ENCODE peak calls at places on chromosomes 7 and 10, in six cellular contexts. N is ovary, K is tibial nerve, J is psoas muscle, P is stomach, E is Panc1. T is an unnamed sample.

GRCh38 chr7:137962875-137963507 is 38.9 kb downstream of the CREB3L2 start:
- DNase-seq in N (no peak), K (no peak), J (no peak), P (no peak), E (no peak), T (no peak)

GRCh38 chr7:23373151-23374004 is 74.2 kb downstream of the MALSU1 start:
- DNase-seq in N (no peak), K (no peak), J (no peak), P (no peak), E (no peak), T (no peak)

GRCh38 chr10:128734161-128734560 is 607.9 kb upstream of the MKI67 start:
- DNase-seq in N (no peak), K (no peak), J (no peak), P (no peak), E (no peak), T (no peak)

GRCh38 chr10:74932648-74933047 is 106.2 kb downstream of the KAT6B start:
- DNase-seq in N (peak), K (peak), J (peak), P (peak), E (no peak), T (peak)

GRCh38 chr10:75685187-75685586 is 253.8 kb downstream of the LRMDA start:
- DNase-seq in N (no peak), K (no peak), J (no peak), P (no peak), E (no peak), T (no peak)

GRCh38 chr10:34474060-34474376 is 341.1 kb downstream of the PARD3 start:
- DNase-seq in N (no peak), K (no peak), J (no peak), P (no peak), E (no peak), T (no peak)

GRCh38 chr10:52984169-52984568 is 211.6 kb upstream of the MBL2 start:
- DNase-seq in N (no peak), K (no peak), J (no peak), P (no peak), E (no peak), T (no peak)

GRCh38 chr10:73413108-73413527 is 740 bp downstream of the ANXA7 start:
- DNase-seq in N (no peak), K (peak), J (peak), P (peak), E (peak), T (peak)

GRCh38 chr10:26157734-26158133 is 58.8 kb upstream of the GAD2 start:
- DNase-seq in N (no peak), K (no peak), J (no peak), P (no peak), E (no peak), T (no peak)

GRCh38 chr10:15744217-15744865 is 24.6 kb upstream of the ITGA8 start:
- DNase-seq in N (peak), K (peak), J (no peak), P (peak), E (peak), T (no peak)

GRCh38 chr7:143000648-143001047 is 26.3 kb downstream of the OR9A2 start:
- DNase-seq in N (no peak), K (no peak), J (no peak), P (no peak), E (no peak), T (no peak)

GRCh38 chr7:47088329-47089067 is 493.4 kb downstream of the TNS3 start:
- DNase-seq in N (peak), K (peak), J (peak), P (peak), E (peak), T (peak)

GRCh38 chr7:88462799-88463198 is 156.1 kb upstream of the STEAP4 start:
- DNase-seq in N (no peak), K (no peak), J (no peak), P (no peak), E (no peak), T (no peak)

GRCh38 chr10:47374611-47375536 is 9.2 kb downstream of the ZNF488 start:
- DNase-seq in N (no peak), K (peak), J (peak), P (peak), E (no peak), T (peak)

GRCh38 chr10:114305521-114305925 is 66.5 kb downstream of the VWA2 start:
- DNase-seq in N (no peak), K (no peak), J (no peak), P (no peak), E (no peak), T (no peak)

GRCh38 chr10:106481598-106481997 is 682.9 kb downstream of the SORCS1 start:
- DNase-seq in N (no peak), K (no peak), J (no peak), P (no peak), E (no peak), T (no peak)

GRCh38 chr7:82172896-82173295 is 270.7 kb downstream of the CACNA2D1 start:
- DNase-seq in N (no peak), K (no peak), J (no peak), P (no peak), E (no peak), T (no peak)

GRCh38 chr10:124646483-124647352 is 97.5 kb downstream of the FAM53B start:
- DNase-seq in N (peak), K (peak), J (peak), P (peak), E (no peak), T (no peak)

GRCh38 chr10:81722405-81722804 is 152.6 kb upstream of the NRG3 start:
- DNase-seq in N (no peak), K (no peak), J (no peak), P (no peak), E (no peak), T (no peak)

GRCh38 chr10:23174075-23174973 is 17.8 kb upstream of the PTF1A start:
- DNase-seq in N (no peak), K (no peak), J (no peak), P (no peak), E (no peak), T (peak)

GRCh38 chr10:93541402-93542357 is 24.8 kb upstream of the FFAR4 start:
- DNase-seq in N (no peak), K (peak), J (peak), P (peak), E (no peak), T (peak)

GRCh38 chr10:19654576-19654975 is 161.7 kb upstream of the PLXDC2 start:
- DNase-seq in N (no peak), K (no peak), J (no peak), P (no peak), E (no peak), T (no peak)

GRCh38 chr7:21507627-21508343 is 35.1 kb upstream of the DNAH11 start:
- DNase-seq in N (no peak), K (peak), J (no peak), P (peak), E (no peak), T (peak)

GRCh38 chr7:27148031-27148775 is 629 bp upstream of the HOXA6 start:
- DNase-seq in N (no peak), K (no peak), J (peak), P (no peak), E (no peak), T (no peak)

GRCh38 chr7:43123457-43123856 is 11.0 kb downstream of the HECW1 start:
- DNase-seq in N (no peak), K (no peak), J (no peak), P (no peak), E (no peak), T (no peak)

GRCh38 chr7:81676813-81677212 is 93.0 kb downstream of the HGF start:
- DNase-seq in N (no peak), K (no peak), J (no peak), P (no peak), E (no peak), T (no peak)

GRCh38 chr7:1883031-1883761 is 213.1 kb downstream of the ELFN1 start:
- DNase-seq in N (no peak), K (no peak), J (no peak), P (no peak), E (peak), T (no peak)

GRCh38 chr7:22784346-22784745 is 38.3 kb downstream of the TOMM7 start:
- DNase-seq in N (no peak), K (no peak), J (no peak), P (no peak), E (no peak), T (no peak)

GRCh38 chr7:19939746-19940145 is 166.3 kb upstream of the TMEM196 start:
- DNase-seq in N (no peak), K (no peak), J (no peak), P (no peak), E (no peak), T (no peak)

GRCh38 chr7:121442845-121443244 is 46.7 kb upstream of the FAM3C start:
- DNase-seq in N (no peak), K (no peak), J (no peak), P (no peak), E (no peak), T (no peak)

GRCh38 chr10:75202321-75203096 is 8.1 kb upstream of the VDAC2 start:
- DNase-seq in N (no peak), K (no peak), J (peak), P (peak), E (no peak), T (no peak)

GRCh38 chr10:95241533-95241932 is 47.5 kb downstream of the ACSM6 start:
- DNase-seq in N (no peak), K (no peak), J (no peak), P (peak), E (no peak), T (no peak)

GRCh38 chr7:128924706-128925588 is 12.8 kb upstream of the IRF5 start:
- DNase-seq in N (no peak), K (no peak), J (peak), P (no peak), E (no peak), T (no peak)

GRCh38 chr7:10122573-10123100 is 851.0 kb upstream of the PHF14 start:
- DNase-seq in N (no peak), K (peak), J (no peak), P (no peak), E (no peak), T (no peak)

GRCh38 chr7:94130716-94131115 is 126.6 kb upstream of the BET1 start:
- DNase-seq in N (no peak), K (no peak), J (no peak), P (no peak), E (no peak), T (no peak)

DNA sequence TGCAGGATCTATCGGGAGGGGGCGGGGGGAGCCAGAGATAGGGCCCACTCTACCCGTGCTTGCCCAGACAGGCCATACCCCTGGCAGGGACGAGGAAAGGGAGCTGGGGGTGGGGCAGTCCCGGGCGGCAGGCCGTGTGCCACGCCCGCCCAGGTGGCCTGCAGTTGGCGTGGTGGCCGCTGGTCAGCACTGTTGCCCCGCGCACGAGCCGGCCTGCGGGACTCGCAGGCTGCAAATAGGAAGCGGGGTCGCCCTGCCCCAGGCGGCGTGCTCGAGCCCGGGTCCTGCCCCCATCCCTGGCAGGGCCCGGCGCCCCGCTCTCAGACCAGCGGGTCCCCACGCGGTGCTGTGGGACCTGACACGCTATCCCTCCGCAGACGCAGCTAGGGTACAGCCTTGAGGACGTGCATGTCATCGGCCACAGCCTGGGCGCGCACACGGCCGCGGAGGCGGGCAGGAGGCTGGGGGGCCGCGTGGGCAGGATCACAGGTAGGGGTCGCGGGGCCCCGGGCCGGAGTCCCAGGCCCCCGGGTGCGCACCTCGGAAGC is 6.7 kb downstream of the PNLIPRP2 start:
- DNase-seq in N (peak), K (no peak), J (no peak), P (peak), E (no peak), T (peak)
- TF ChIP-seq CTCF in N (peak), K (peak), J (peak), P (peak), E (peak), T (peak)

GRCh38 chr10:108598831-108599230 is 1324.5 kb downstream of the XPNPEP1 start:
- DNase-seq in N (no peak), K (no peak), J (no peak), P (no peak), E (no peak), T (no peak)

GRCh38 chr10:108597657-108598319 is 1325.5 kb downstream of the XPNPEP1 start:
- DNase-seq in N (no peak), K (no peak), J (no peak), P (no peak), E (no peak), T (no peak)

GRCh38 chr10:108597031-108597430 is 1326.3 kb downstream of the XPNPEP1 start:
- DNase-seq in N (no peak), K (no peak), J (no peak), P (no peak), E (no peak), T (no peak)

GRCh38 chr10:108598320-108598695 is 1325.0 kb downstream of the XPNPEP1 start:
- DNase-seq in N (no peak), K (no peak), J (no peak), P (no peak), E (no peak), T (no peak)

DNA sequence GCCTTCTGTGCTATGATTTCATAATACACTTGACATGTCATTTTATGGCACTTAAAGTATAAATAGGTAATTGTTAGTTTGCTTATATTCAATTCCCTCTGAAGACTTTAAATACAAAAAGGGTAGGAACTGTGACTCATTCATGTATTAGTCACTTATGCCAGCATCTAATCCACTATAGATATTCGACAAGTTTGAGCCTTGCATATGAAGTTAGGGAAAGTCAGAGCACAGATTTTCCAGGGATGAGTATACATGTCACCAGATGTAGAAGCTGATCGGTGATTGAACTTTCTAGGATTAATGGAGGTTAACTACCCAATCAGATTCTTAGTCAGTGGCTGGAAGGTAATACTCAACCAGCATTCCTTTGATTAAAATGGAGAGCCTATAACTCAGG is 1321.5 kb downstream of the XPNPEP1 start:
- DNase-seq in N (no peak), K (no peak), J (no peak), P (no peak), E (no peak), T (no peak)
- H3K4me3 ChIP-seq in N (no peak), K (no peak), J (no peak), P (no peak), E (no peak), T (no peak)

GRCh38 chr7:116899308-116899707 is 36.9 kb downstream of the CAPZA2 start:
- DNase-seq in N (no peak), K (no peak), J (no peak), P (no peak), E (no peak), T (no peak)
- H3K27ac ChIP-seq in N (no peak), K (no peak), J (no peak), P (no peak), E (no peak), T (no peak)

DNA sequence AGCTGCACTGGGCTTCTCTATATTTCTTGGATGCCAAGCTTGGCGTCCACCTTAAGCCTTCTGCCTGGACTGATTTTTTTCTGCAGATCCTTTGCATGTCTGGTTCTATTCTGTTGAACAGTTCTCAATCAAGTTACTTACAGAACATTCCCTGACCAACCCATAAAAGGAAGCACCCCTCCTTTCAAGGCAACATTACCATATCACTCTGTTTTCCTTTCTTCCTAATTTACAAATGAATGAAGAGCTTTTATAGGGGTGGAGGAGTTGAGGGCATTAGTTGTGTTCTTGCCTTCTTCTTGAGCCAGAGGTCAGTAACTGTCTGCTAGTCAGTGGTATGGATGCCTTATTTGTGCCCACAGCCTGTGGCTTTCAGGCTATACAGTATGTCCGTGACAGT is 361.0 kb downstream of the PHTF2 start:
- DNase-seq in N (no peak), K (no peak), J (no peak), P (no peak), E (no peak), T (no peak)
- TF ChIP-seq CTCF in N (no peak), K (no peak), J (no peak), P (no peak), E (no peak), T (no peak)

GRCh38 chr7:133315332-133316040 is 62.6 kb downstream of the EXOC4 start:
- DNase-seq in N (no peak), K (no peak), J (no peak), P (no peak), E (no peak), T (no peak)

GRCh38 chr7:133319842-133320241 is 67.0 kb downstream of the EXOC4 start:
- DNase-seq in N (no peak), K (no peak), J (no peak), P (no peak), E (no peak), T (no peak)

GRCh38 chr7:133320887-133321286 is 68.0 kb downstream of the EXOC4 start:
- DNase-seq in N (no peak), K (no peak), J (no peak), P (no peak), E (no peak), T (no peak)
- H3K4me3 ChIP-seq in N (no peak), K (no peak), J (no peak), P (no peak), E (no peak), T (no peak)

GRCh38 chr10:71849461-71849908 is 1.6 kb downstream of the PSAP start:
- DNase-seq in N (no peak), K (no peak), J (no peak), P (no peak), E (no peak), T (no peak)
- H3K27ac ChIP-seq in N (no peak), K (no peak), J (peak), P (peak), E (peak), T (peak)

DNA sequence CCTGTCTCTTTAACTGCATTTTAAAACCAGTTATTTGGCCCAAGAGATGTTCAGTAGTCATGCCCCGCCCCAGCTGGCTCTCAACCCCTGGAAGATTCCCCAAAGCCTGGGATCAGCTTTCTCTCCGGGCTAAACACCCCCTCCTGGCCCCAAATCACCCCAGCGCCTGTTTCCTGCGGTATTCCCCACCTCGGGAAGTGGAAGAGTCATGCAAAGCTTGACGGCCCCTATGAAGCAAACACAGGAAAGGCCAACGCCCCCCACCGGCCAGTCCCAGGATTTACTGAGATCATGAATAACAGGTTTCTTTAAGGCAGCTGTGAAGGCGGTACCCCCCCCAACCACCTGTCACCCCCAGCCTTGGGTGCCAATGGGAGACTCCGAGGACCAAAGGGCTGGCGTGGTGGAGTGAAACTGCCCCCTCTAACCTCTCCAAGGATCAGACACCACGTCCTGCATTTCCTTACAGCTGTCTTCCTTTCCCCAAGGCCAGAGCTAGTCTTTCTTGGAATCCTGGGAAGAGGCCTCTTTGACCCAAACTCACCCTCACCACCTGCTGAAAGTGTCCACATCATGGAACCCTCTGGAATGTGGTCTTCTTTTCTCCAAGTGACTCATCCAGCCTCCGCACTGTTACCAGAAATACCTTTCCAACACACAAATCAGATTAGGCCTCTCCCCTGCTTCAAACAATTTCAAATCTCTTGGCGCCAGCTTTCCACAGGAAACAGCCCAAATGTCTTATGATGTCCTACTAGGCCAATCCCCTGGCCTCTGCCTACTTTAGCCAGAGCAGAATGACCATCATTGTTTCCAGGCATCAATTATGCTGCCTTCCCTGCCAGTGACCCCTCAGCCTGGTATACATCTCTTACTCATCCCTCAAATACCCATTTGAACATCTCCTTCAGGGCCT is 301.5 kb downstream of the ZEB1 start:
- DNase-seq in N (peak), K (peak), J (peak), P (no peak), E (no peak), T (peak)
- TF ChIP-seq CTCF in N (no peak), K (peak), J (no peak), P (peak), E (peak), T (no peak)

GRCh38 chr10:110355922-110356627 is 51.4 kb upstream of the SMNDC1 start:
- DNase-seq in N (no peak), K (no peak), J (no peak), P (no peak), E (no peak), T (no peak)

GRCh38 chr10:110355181-110355831 is 50.6 kb upstream of the SMNDC1 start:
- DNase-seq in N (no peak), K (no peak), J (no peak), P (no peak), E (no peak), T (no peak)

GRCh38 chr10:110357252-110357780 is 52.6 kb upstream of the SMNDC1 start:
- DNase-seq in N (peak), K (no peak), J (no peak), P (no peak), E (no peak), T (no peak)

GRCh38 chr10:110357871-110358270 is 53.2 kb upstream of the SMNDC1 start:
- DNase-seq in N (no peak), K (no peak), J (no peak), P (no peak), E (no peak), T (no peak)

GRCh38 chr10:110356628-110357245 is 52.0 kb upstream of the SMNDC1 start:
- DNase-seq in N (peak), K (no peak), J (no peak), P (peak), E (peak), T (no peak)
- H3K4me3 ChIP-seq in N (no peak), K (no peak), J (no peak), P (no peak), E (peak), T (no peak)

DNA sequence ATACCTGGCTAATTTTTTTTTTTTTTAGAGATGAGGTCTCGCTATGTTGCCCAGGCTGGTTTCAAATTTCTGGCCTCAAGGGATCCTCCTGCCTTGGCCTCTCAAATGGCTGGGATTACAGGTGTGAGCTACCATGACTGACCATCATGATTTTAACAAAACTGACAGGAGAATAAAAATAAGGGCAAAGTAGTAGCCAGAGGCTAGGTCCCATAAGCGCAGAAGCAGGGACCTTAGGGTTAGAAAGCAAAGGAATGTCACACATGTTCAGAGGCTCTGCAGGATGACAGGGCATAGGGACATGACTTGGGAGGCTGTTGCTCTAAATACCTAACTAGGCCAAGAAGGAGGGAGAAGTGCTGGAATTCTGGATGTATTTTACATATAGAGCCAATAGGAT is 5.1 kb upstream of the LIMK1 start:
- DNase-seq in N (no peak), K (no peak), J (no peak), P (no peak), E (no peak), T (no peak)
- H3K27ac ChIP-seq in N (no peak), K (no peak), J (peak), P (no peak), E (no peak), T (no peak)